ENCODE peak calls at places on chromosomes 3 and 15, in ten cellular contexts. Q is body of pancreas; B is K562; A is cardiac muscle cell; S is CD8-positive, alpha-beta T cell; K is astrocyte; H is upper lobe of right lung; Y is tibial artery; T is RWPE2; U is A549. W is an unnamed sample. For H3K4me1, the result is how much of the 10 kb centered on the place peaks cover.

GRCh38 chr3:176971613-176972174 is 225.6 kb downstream of the TBL1XR1 start:
- DNase-seq in Q (no peak), B (no peak), A (no peak), S (no peak), K (no peak), H (no peak), Y (no peak), T (no peak), U (no peak), W (no peak)

GRCh38 chr3:88231207-88231606 is 81.4 kb downstream of the C3orf38 start:
- DNase-seq in Q (no peak), B (no peak), A (peak), S (no peak), K (peak), H (no peak), Y (no peak), T (no peak), U (no peak), W (no peak)

GRCh38 chr15:36590838-36591237 is 11.4 kb downstream of the CDIN1 start:
- DNase-seq in Q (no peak), B (no peak), A (peak), S (no peak), K (peak), H (no peak), Y (no peak), T (no peak), U (no peak), W (no peak)

GRCh38 chr3:182490601-182491485 is 302.5 kb upstream of the ATP11B start:
- DNase-seq in Q (no peak), B (no peak), A (peak), S (no peak), K (peak), H (no peak), Y (no peak), T (no peak), U (peak), W (no peak)

GRCh38 chr3:171295502-171296373 is 164.5 kb downstream of the TNIK start:
- DNase-seq in Q (no peak), B (no peak), A (peak), S (no peak), K (no peak), H (no peak), Y (no peak), T (no peak), U (no peak), W (no peak)

GRCh38 chr3:52679811-52680210 is 5.9 kb downstream of the PBRM1 start:
- DNase-seq in Q (no peak), B (no peak), A (peak), S (no peak), K (no peak), H (no peak), Y (no peak), T (no peak), U (no peak), W (no peak)

GRCh38 chr3:114435733-114436132 is 141.9 kb downstream of the TIGIT start:
- DNase-seq in Q (no peak), B (no peak), A (no peak), S (no peak), K (no peak), H (no peak), Y (no peak), T (no peak), U (no peak), W (no peak)

GRCh38 chr15:64423970-64424369 is 36.3 kb downstream of the TRIP4 start:
- DNase-seq in Q (no peak), B (no peak), A (no peak), S (no peak), K (no peak), H (no peak), Y (no peak), T (no peak), U (no peak), W (no peak)

DNA sequence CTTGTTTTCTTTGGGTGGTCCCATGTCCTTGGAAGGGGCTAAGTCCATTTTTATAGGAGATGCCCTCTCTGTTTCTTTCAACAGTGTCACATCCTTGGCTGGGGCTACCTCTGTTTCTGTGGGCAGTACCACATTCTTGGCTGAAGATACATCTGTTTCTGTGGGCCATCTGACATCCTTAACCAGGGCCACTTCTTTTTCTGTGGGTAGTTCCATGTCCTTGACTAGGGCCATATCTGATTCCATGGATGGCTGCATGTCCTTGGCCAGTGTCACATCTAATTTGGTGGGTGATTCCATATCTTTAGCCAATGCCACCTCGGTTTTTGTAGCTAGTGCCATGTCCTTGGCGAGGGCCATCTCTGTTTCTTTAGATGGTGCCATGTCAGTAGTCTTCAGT is 99.5 kb downstream of the MAP4 start:
- DNase-seq in Q (no peak), B (no peak), A (no peak), S (no peak), K (no peak), H (no peak), Y (no peak), T (no peak), U (no peak), W (no peak)
- H3K27ac ChIP-seq in Q (no peak), B (no peak), A (peak), S (no peak), K (no peak), H (no peak), Y (no peak), T (no peak), U (no peak), W (peak)

DNA sequence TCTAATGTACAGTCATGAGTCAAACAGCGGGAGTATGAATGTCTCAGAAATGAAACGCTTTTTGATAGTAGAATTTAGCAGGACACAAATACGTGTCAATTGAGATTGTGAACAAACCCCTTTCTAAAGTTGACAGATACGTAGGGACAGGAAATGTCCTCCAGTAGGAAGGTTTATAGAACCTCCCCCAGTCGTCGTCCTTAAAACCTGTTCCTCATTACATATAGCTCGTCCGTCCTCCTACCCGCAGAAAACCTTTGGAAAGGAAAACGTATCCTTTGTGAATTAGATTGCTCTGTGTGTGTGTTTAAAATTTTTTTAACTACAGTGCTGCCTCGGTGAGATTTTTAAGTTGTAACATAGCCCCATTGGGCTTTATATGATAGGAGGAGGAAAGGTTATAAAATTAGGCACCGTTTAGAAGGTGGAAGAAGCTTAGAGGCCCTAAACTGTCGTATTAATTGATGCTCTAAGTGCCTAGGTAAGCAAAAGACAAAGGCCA is 4.1 kb downstream of the UBE2E1 start:
- DNase-seq in Q (no peak), B (no peak), A (no peak), S (no peak), K (no peak), H (no peak), Y (no peak), T (no peak), U (no peak), W (no peak)
- H3K4me1 ChIP-seq in Q (under half), B (under half), A (under half), S (under half), K (under half), H (under half), Y (under half), T (under half), U (under half), W (under half)

GRCh38 chr3:37712387-37712786 is 149.3 kb upstream of the CTDSPL start:
- DNase-seq in Q (no peak), B (no peak), A (no peak), S (no peak), K (no peak), H (no peak), Y (no peak), T (no peak), U (no peak), W (no peak)

GRCh38 chr3:37711721-37712120 is 150.0 kb upstream of the CTDSPL start:
- DNase-seq in Q (no peak), B (no peak), A (no peak), S (no peak), K (no peak), H (no peak), Y (peak), T (no peak), U (no peak), W (no peak)

GRCh38 chr3:37712918-37713819 is 148.5 kb upstream of the CTDSPL start:
- DNase-seq in Q (no peak), B (no peak), A (peak), S (no peak), K (peak), H (no peak), Y (peak), T (no peak), U (no peak), W (no peak)

GRCh38 chr3:37715358-37715757 is 146.3 kb upstream of the CTDSPL start:
- DNase-seq in Q (no peak), B (no peak), A (no peak), S (no peak), K (no peak), H (no peak), Y (peak), T (no peak), U (no peak), W (no peak)

DNA sequence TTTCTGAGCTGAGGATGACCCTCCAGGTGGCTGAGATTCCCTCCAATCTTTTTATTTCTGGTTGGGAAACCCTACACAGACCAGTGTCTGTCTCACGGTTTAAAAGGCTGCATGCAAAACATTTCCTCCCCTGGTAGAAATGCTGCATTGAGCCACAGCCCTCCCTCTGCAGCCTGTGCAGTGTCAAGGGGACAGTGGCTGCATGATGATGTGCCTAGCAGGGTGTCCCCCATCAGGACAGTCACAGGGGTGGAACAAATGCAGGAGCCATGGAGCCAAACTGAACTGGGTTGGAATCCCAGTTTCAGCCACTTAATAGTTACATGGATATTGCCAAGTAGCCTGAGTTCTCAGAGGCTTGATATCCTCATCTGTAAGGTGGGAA is 147.9 kb upstream of the CTDSPL start:
- DNase-seq in Q (no peak), B (no peak), A (no peak), S (no peak), K (no peak), H (no peak), Y (peak), T (no peak), U (no peak), W (no peak)
- H3K4me3 ChIP-seq in Q (no peak), B (no peak), A (no peak), S (no peak), K (no peak), H (no peak), Y (peak), T (no peak), U (no peak), W (no peak)

DNA sequence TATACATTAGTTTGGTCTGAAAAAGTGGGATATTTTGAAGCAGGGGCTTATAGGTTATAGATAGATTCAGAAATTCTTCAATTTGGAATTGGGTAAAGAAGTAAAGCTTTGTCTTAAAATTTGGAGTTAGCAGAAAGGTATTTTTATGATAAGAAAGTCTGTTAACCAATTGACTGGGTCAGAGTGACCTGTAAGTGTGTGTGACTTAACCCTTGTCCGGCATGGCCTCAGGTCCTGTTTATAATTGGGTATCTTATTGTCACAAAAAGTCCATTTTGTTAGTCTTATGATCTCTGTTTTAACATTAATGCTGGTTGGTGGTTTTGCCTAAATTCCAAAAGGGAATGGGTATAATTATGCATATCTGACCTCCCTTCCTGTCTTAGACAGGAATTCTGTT is 444.2 kb upstream of the NAALADL2 start:
- DNase-seq in Q (no peak), B (no peak), A (no peak), S (no peak), K (no peak), H (no peak), Y (no peak), T (no peak), U (no peak), W (no peak)
- H3K27ac ChIP-seq in Q (no peak), B (no peak), A (no peak), S (no peak), K (no peak), H (no peak), Y (no peak), T (no peak), U (no peak), W (no peak)

DNA sequence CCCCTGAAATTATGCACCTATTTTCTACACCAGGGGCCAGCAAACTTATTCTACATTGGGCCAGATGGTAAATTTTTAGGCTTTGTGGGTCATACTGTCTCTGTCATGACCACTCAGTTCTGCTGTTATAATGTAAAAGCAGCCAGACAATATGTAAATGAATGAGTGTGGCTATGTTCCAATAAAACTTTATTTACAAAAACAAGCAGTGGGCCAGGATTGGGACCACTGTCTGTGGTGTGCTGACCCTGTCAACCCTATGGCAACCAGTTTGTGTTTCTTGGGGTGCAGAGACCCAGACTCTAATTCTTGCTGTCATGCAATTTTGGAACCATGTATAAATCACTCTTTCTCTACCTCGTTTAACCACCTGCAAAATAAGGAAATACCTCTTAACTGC is 74.7 kb downstream of the LRIG1 start:
- DNase-seq in Q (no peak), B (no peak), A (no peak), S (no peak), K (no peak), H (no peak), Y (no peak), T (no peak), U (no peak), W (no peak)
- H3K4me1 ChIP-seq in Q (half or more), B (under half), A (under half), S (under half), K (under half), H (under half), Y (half or more), T (under half), U (under half), W (under half)

GRCh38 chr3:160449660-160450598 is at the start of gene TRIM59:
- DNase-seq in Q (peak), B (peak), A (peak), S (peak), K (peak), H (peak), Y (peak), T (peak), U (peak), W (peak)

GRCh38 chr3:160448845-160449659 is 534 bp downstream of the TRIM59 start:
- DNase-seq in Q (no peak), B (no peak), A (peak), S (no peak), K (peak), H (no peak), Y (no peak), T (peak), U (peak), W (peak)

GRCh38 chr3:160445854-160446253 is 3.7 kb downstream of the TRIM59 start:
- DNase-seq in Q (no peak), B (no peak), A (no peak), S (no peak), K (no peak), H (no peak), Y (no peak), T (no peak), U (no peak), W (no peak)

GRCh38 chr3:160446522-160447056 is 3.0 kb downstream of the TRIM59 start:
- DNase-seq in Q (no peak), B (no peak), A (no peak), S (no peak), K (no peak), H (no peak), Y (no peak), T (no peak), U (no peak), W (no peak)

GRCh38 chr3:160447544-160447943 is 2.0 kb downstream of the TRIM59 start:
- DNase-seq in Q (no peak), B (no peak), A (peak), S (no peak), K (peak), H (no peak), Y (no peak), T (no peak), U (no peak), W (no peak)
- H3K4me3 ChIP-seq in Q (no peak), B (peak), A (peak), S (no peak), K (peak), H (no peak), Y (no peak), T (peak), U (peak), W (no peak)

DNA sequence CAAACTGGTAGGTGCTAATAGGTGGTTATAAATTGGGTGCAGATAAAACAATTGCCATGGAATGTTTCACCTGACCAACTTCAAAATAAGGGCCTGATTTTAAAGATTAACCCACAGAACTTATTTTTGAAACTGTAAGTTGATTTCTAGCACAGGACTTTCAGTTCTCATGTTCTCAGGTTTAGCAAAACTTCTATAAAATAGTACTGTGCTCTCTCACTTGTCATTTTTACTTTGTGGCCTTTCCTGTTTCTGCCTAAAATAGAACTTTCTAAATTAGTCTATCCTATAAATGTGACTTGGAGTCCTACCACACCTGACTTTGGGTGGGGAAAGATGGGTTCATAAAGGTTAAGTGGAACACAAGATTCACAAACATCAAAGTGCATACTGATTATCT is 38.8 kb downstream of the BTLA start:
- DNase-seq in Q (no peak), B (no peak), A (no peak), S (no peak), K (no peak), H (no peak), Y (no peak), T (no peak), U (no peak), W (no peak)
- H3K27ac ChIP-seq in Q (no peak), B (no peak), A (no peak), S (no peak), K (no peak), H (no peak), Y (no peak), T (no peak), U (no peak), W (no peak)

GRCh38 chr3:102182162-102182561 is 252.7 kb upstream of the ZPLD1 start:
- DNase-seq in Q (peak), B (no peak), A (peak), S (no peak), K (peak), H (no peak), Y (no peak), T (no peak), U (peak), W (no peak)

GRCh38 chr3:102180291-102180931 is 254.4 kb upstream of the ZPLD1 start:
- DNase-seq in Q (no peak), B (no peak), A (peak), S (no peak), K (peak), H (no peak), Y (no peak), T (no peak), U (peak), W (no peak)

GRCh38 chr3:102183186-102183585 is 251.6 kb upstream of the ZPLD1 start:
- DNase-seq in Q (no peak), B (no peak), A (no peak), S (no peak), K (no peak), H (no peak), Y (no peak), T (no peak), U (no peak), W (no peak)

GRCh38 chr3:102179321-102180290 is 255.2 kb upstream of the ZPLD1 start:
- DNase-seq in Q (no peak), B (no peak), A (peak), S (no peak), K (peak), H (no peak), Y (no peak), T (no peak), U (peak), W (no peak)

DNA sequence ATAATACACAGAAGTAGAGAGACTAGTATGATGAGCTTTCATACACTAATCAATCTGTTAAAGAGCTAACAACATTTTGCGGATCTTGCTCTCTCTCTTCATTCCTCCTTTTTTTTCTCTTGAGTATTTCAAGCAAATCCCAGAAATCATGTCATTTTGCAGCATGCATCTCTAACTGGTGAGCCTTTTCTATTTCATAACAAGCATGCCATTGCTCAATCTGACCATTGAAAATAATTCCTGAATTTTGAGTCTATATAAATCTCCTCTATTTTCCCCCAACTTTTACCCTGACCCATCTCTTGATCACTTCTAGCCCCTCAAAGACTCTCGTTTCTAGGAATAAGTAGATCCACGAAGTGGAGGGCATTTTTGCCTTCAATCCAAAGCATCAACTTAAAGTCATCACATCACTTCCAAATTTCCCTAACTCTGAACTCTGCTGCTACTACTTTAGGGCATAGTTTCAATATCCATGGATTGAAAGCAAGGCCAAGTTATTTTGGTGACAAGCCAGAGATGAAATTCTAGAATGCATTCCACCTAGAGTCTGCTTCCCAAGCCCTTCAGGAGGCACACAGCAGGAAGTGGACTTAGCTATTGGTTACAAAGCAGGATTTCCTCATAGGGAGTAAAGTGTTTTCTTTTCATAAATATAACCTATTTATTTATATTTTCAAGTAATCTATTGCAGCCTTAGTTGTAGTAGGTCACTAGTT is 253.5 kb upstream of the ZPLD1 start:
- DNase-seq in Q (no peak), B (no peak), A (peak), S (no peak), K (peak), H (no peak), Y (no peak), T (no peak), U (peak), W (no peak)
- H3K4me1 ChIP-seq in Q (half or more), B (under half), A (under half), S (under half), K (under half), H (half or more), Y (half or more), T (under half), U (half or more), W (under half)

GRCh38 chr15:74696808-74697207 is 984 bp upstream of the EDC3 start:
- DNase-seq in Q (no peak), B (no peak), A (no peak), S (no peak), K (no peak), H (no peak), Y (no peak), T (no peak), U (no peak), W (no peak)
- H3K4me3 ChIP-seq in Q (no peak), B (peak), A (no peak), S (peak), K (peak), H (no peak), Y (peak), T (peak), U (peak), W (peak)

W was measured in right cardiac atrium.